ENCODE peak calls at places on chromosomes 2 and 18, in seven cellular contexts. One of them, this sample, is unnamed.

GRCh38 chr2:235219048-235219447 is 267.2 kb downstream of the SH3BP4 start:
- DNase-seq in cardiac fibroblast: no peak
- DNase-seq in A673: no peak
- DNase-seq in mesothelial cell of epicardium: no peak
- DNase-seq in uterus: no peak
- DNase-seq in fibroblast of pulmonary artery: no peak
- DNase-seq in SK-N-SH: no peak
- DNase-seq in this sample: no peak

GRCh38 chr2:226905718-226906438 is 70.0 kb downstream of the RHBDD1 start:
- DNase-seq in cardiac fibroblast: no peak
- DNase-seq in A673: no peak
- DNase-seq in mesothelial cell of epicardium: no peak
- DNase-seq in uterus: no peak
- DNase-seq in fibroblast of pulmonary artery: no peak
- DNase-seq in SK-N-SH: no peak
- DNase-seq in this sample: no peak

GRCh38 chr2:219728993-219729487 is 101.6 kb downstream of the SLC4A3 start:
- DNase-seq in cardiac fibroblast: no peak
- DNase-seq in A673: peak
- DNase-seq in mesothelial cell of epicardium: no peak
- DNase-seq in uterus: peak
- DNase-seq in fibroblast of pulmonary artery: peak
- DNase-seq in SK-N-SH: no peak
- DNase-seq in this sample: no peak

GRCh38 chr2:179802483-179802882 is 58.9 kb downstream of the ZNF385B start:
- DNase-seq in cardiac fibroblast: no peak
- DNase-seq in A673: no peak
- DNase-seq in mesothelial cell of epicardium: no peak
- DNase-seq in uterus: no peak
- DNase-seq in fibroblast of pulmonary artery: no peak
- DNase-seq in SK-N-SH: no peak
- DNase-seq in this sample: no peak

GRCh38 chr2:11505652-11506610 is 27.9 kb upstream of the GREB1 start:
- DNase-seq in cardiac fibroblast: peak
- DNase-seq in A673: no peak
- DNase-seq in mesothelial cell of epicardium: no peak
- DNase-seq in uterus: peak
- DNase-seq in fibroblast of pulmonary artery: no peak
- DNase-seq in SK-N-SH: no peak
- DNase-seq in this sample: no peak

GRCh38 chr2:235133837-235134236 is 182.0 kb downstream of the SH3BP4 start:
- DNase-seq in cardiac fibroblast: no peak
- DNase-seq in A673: no peak
- DNase-seq in mesothelial cell of epicardium: no peak
- DNase-seq in uterus: no peak
- DNase-seq in fibroblast of pulmonary artery: no peak
- DNase-seq in SK-N-SH: no peak
- DNase-seq in this sample: no peak

GRCh38 chr2:144801766-144802165 is 281.8 kb upstream of the ZEB2 start:
- DNase-seq in cardiac fibroblast: peak
- DNase-seq in A673: peak
- DNase-seq in mesothelial cell of epicardium: no peak
- DNase-seq in uterus: no peak
- DNase-seq in fibroblast of pulmonary artery: peak
- DNase-seq in SK-N-SH: no peak
- DNase-seq in this sample: no peak

GRCh38 chr2:118221952-118222594 is 133.8 kb downstream of the INSIG2 start:
- DNase-seq in cardiac fibroblast: peak
- DNase-seq in A673: peak
- DNase-seq in mesothelial cell of epicardium: no peak
- DNase-seq in uterus: peak
- DNase-seq in fibroblast of pulmonary artery: peak
- DNase-seq in SK-N-SH: peak
- DNase-seq in this sample: peak

GRCh38 chr18:45764000-45764686 is 40.2 kb downstream of the SLC14A1 start:
- DNase-seq in cardiac fibroblast: peak
- DNase-seq in A673: peak
- DNase-seq in mesothelial cell of epicardium: no peak
- DNase-seq in uterus: no peak
- DNase-seq in fibroblast of pulmonary artery: peak
- DNase-seq in SK-N-SH: no peak
- DNase-seq in this sample: no peak

GRCh38 chr2:119574864-119575263 is 30.6 kb downstream of the CFAP221 start:
- DNase-seq in cardiac fibroblast: no peak
- DNase-seq in A673: no peak
- DNase-seq in mesothelial cell of epicardium: no peak
- DNase-seq in uterus: no peak
- DNase-seq in fibroblast of pulmonary artery: no peak
- DNase-seq in SK-N-SH: no peak
- DNase-seq in this sample: no peak

GRCh38 chr18:37343542-37343851 is 222.1 kb downstream of the CELF4 start:
- DNase-seq in cardiac fibroblast: no peak
- DNase-seq in A673: no peak
- DNase-seq in mesothelial cell of epicardium: no peak
- DNase-seq in uterus: no peak
- DNase-seq in fibroblast of pulmonary artery: no peak
- DNase-seq in SK-N-SH: no peak
- DNase-seq in this sample: no peak

GRCh38 chr2:150783015-150783414 is 295.5 kb upstream of the RND3 start:
- DNase-seq in cardiac fibroblast: no peak
- DNase-seq in A673: no peak
- DNase-seq in mesothelial cell of epicardium: no peak
- DNase-seq in uterus: no peak
- DNase-seq in fibroblast of pulmonary artery: no peak
- DNase-seq in SK-N-SH: peak
- DNase-seq in this sample: no peak

GRCh38 chr2:104733544-104733943 is 120.4 kb upstream of the POU3F3 start:
- DNase-seq in cardiac fibroblast: no peak
- DNase-seq in A673: peak
- DNase-seq in mesothelial cell of epicardium: no peak
- DNase-seq in uterus: no peak
- DNase-seq in fibroblast of pulmonary artery: no peak
- DNase-seq in SK-N-SH: peak
- DNase-seq in this sample: no peak

GRCh38 chr2:173963323-173963816 is 1.8 kb downstream of the SP3 start:
- DNase-seq in cardiac fibroblast: peak
- DNase-seq in A673: peak
- DNase-seq in mesothelial cell of epicardium: no peak
- DNase-seq in uterus: peak
- DNase-seq in fibroblast of pulmonary artery: peak
- DNase-seq in SK-N-SH: no peak
- DNase-seq in this sample: peak
- TF ChIP-seq CTCF in cardiac fibroblast: peak
- TF ChIP-seq CTCF in A673: peak
- TF ChIP-seq CTCF in mesothelial cell of epicardium: peak
- TF ChIP-seq CTCF in uterus: peak
- TF ChIP-seq CTCF in fibroblast of pulmonary artery: peak
- TF ChIP-seq CTCF in SK-N-SH: peak
- TF ChIP-seq CTCF in this sample: peak

DNA sequence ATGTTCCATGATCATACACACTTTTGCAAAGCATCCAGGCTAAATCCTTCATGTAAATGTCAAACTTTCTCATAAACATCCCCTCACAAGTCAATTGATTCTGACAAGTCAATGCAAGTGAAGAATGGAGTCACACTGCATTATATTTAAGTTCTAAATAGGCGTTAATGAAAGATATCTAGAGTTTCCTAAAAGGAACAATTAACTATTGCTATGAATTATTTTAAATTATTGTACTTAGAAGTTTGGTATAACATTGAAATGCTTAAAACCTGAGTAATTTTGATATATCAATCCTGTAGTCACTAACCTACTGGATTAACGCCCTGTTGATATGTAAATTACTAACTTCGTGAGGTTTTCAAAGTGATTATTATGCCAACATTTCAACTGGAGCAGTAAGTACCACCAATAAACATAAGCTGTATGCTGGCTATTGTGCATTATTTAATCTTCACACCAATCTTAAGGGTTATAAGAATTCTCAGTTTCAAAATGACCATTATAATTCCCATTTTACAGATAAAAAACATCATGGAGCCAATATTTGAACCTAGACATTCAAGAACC is 884.3 kb downstream of the ERBB4 start:
- DNase-seq in cardiac fibroblast: no peak
- DNase-seq in A673: no peak
- DNase-seq in mesothelial cell of epicardium: no peak
- DNase-seq in uterus: no peak
- DNase-seq in fibroblast of pulmonary artery: no peak
- DNase-seq in SK-N-SH: no peak
- DNase-seq in this sample: no peak
- TF ChIP-seq CTCF in cardiac fibroblast: no peak
- TF ChIP-seq CTCF in A673: no peak
- TF ChIP-seq CTCF in mesothelial cell of epicardium: no peak
- TF ChIP-seq CTCF in uterus: no peak
- TF ChIP-seq CTCF in fibroblast of pulmonary artery: no peak
- TF ChIP-seq CTCF in SK-N-SH: no peak
- TF ChIP-seq CTCF in this sample: no peak

DNA sequence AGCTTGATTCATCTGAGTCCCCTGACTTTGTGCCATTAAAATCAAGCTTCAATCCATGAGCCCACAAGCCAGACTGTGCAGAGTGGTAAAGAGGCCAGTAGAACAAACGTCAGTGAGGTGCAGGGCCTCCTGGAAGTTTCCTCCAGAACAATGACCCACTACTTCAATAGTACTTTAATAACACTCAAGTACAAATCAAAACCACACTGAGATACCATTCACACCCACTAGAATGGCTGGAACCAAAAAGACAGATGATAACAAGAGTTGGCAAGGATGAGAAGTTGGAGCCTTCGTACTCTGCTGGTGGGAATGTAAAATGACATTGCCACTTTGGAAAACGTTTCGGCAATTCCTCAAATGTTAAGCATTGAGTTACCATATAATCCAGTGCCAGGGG is 181.1 kb downstream of the TMEM163 start:
- DNase-seq in cardiac fibroblast: no peak
- DNase-seq in A673: no peak
- DNase-seq in mesothelial cell of epicardium: no peak
- DNase-seq in uterus: no peak
- DNase-seq in fibroblast of pulmonary artery: no peak
- DNase-seq in SK-N-SH: no peak
- DNase-seq in this sample: no peak
- TF ChIP-seq CTCF in cardiac fibroblast: no peak
- TF ChIP-seq CTCF in A673: no peak
- TF ChIP-seq CTCF in mesothelial cell of epicardium: peak
- TF ChIP-seq CTCF in uterus: no peak
- TF ChIP-seq CTCF in fibroblast of pulmonary artery: no peak
- TF ChIP-seq CTCF in SK-N-SH: no peak
- TF ChIP-seq CTCF in this sample: no peak

GRCh38 chr18:52288403-52289004 is 51.5 kb upstream of the DCC start:
- DNase-seq in cardiac fibroblast: no peak
- DNase-seq in A673: peak
- DNase-seq in mesothelial cell of epicardium: no peak
- DNase-seq in uterus: no peak
- DNase-seq in fibroblast of pulmonary artery: peak
- DNase-seq in SK-N-SH: peak
- DNase-seq in this sample: peak
- TF ChIP-seq CTCF in cardiac fibroblast: no peak
- TF ChIP-seq CTCF in A673: peak
- TF ChIP-seq CTCF in mesothelial cell of epicardium: peak
- TF ChIP-seq CTCF in uterus: no peak
- TF ChIP-seq CTCF in fibroblast of pulmonary artery: peak
- TF ChIP-seq CTCF in SK-N-SH: peak
- TF ChIP-seq CTCF in this sample: peak

GRCh38 chr2:190409616-190410015 is 1.5 kb downstream of the MFSD6 start:
- DNase-seq in cardiac fibroblast: no peak
- DNase-seq in A673: no peak
- DNase-seq in mesothelial cell of epicardium: no peak
- DNase-seq in uterus: no peak
- DNase-seq in fibroblast of pulmonary artery: no peak
- DNase-seq in SK-N-SH: peak
- DNase-seq in this sample: no peak

GRCh38 chr2:190410171-190410570 is 2.0 kb downstream of the MFSD6 start:
- DNase-seq in cardiac fibroblast: no peak
- DNase-seq in A673: no peak
- DNase-seq in mesothelial cell of epicardium: no peak
- DNase-seq in uterus: no peak
- DNase-seq in fibroblast of pulmonary artery: no peak
- DNase-seq in SK-N-SH: no peak
- DNase-seq in this sample: no peak

GRCh38 chr2:190407662-190408537 is at the start of gene MFSD6:
- DNase-seq in cardiac fibroblast: no peak
- DNase-seq in A673: peak
- DNase-seq in mesothelial cell of epicardium: peak
- DNase-seq in uterus: peak
- DNase-seq in fibroblast of pulmonary artery: no peak
- DNase-seq in SK-N-SH: peak
- DNase-seq in this sample: peak

GRCh38 chr2:190407246-190407661 is 901 bp upstream of the MFSD6 start:
- DNase-seq in cardiac fibroblast: no peak
- DNase-seq in A673: peak
- DNase-seq in mesothelial cell of epicardium: no peak
- DNase-seq in uterus: no peak
- DNase-seq in fibroblast of pulmonary artery: no peak
- DNase-seq in SK-N-SH: no peak
- DNase-seq in this sample: no peak

DNA sequence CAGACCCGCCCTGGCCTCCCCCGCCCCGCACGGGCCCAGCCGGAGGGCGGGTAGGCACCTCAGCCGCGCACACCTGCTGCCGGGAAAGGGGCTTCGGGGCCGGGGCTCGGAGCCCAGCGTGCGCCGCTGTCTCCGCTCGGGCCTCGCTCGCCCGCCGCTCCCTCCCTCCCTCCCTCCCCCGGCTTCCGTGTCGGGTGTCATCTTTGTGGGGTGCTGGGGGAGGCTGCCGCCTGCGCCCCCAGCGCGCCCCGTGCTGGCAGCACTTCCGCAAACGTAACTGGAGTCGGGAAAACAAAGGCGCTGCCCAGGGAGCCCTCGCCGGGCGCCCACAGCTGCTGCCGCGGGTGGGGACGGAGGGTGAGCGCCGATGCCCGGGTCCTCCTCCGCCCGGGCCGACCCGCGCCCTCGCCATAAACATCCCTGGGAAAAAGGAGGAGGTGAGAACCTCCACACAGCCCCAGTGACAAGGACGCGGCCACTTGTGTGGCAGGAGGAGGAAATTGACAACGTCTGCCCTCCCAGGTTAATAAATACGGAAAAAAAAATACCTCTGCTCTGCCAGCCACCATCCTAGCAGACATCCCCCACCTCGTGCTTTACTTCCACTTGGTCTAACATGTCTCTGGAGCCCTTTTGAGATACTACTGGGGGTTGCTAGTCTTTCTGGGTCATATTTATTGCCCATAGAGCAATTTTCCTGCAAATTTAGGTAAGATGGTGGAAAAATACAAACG is 550 bp downstream of the MFSD6 start:
- DNase-seq in cardiac fibroblast: no peak
- DNase-seq in A673: peak
- DNase-seq in mesothelial cell of epicardium: no peak
- DNase-seq in uterus: peak
- DNase-seq in fibroblast of pulmonary artery: no peak
- DNase-seq in SK-N-SH: peak
- DNase-seq in this sample: peak
- TF ChIP-seq CTCF in cardiac fibroblast: no peak
- TF ChIP-seq CTCF in A673: no peak
- TF ChIP-seq CTCF in mesothelial cell of epicardium: no peak
- TF ChIP-seq CTCF in uterus: no peak
- TF ChIP-seq CTCF in fibroblast of pulmonary artery: no peak
- TF ChIP-seq CTCF in SK-N-SH: no peak
- TF ChIP-seq CTCF in this sample: no peak

GRCh38 chr18:52408800-52409302 is 68.9 kb downstream of the DCC start:
- DNase-seq in cardiac fibroblast: no peak
- DNase-seq in A673: no peak
- DNase-seq in mesothelial cell of epicardium: no peak
- DNase-seq in uterus: no peak
- DNase-seq in fibroblast of pulmonary artery: no peak
- DNase-seq in SK-N-SH: no peak
- DNase-seq in this sample: no peak

GRCh38 chr18:52409732-52410131 is 69.7 kb downstream of the DCC start:
- DNase-seq in cardiac fibroblast: no peak
- DNase-seq in A673: no peak
- DNase-seq in mesothelial cell of epicardium: no peak
- DNase-seq in uterus: no peak
- DNase-seq in fibroblast of pulmonary artery: no peak
- DNase-seq in SK-N-SH: no peak
- DNase-seq in this sample: no peak
- TF ChIP-seq CTCF in cardiac fibroblast: no peak
- TF ChIP-seq CTCF in A673: no peak
- TF ChIP-seq CTCF in mesothelial cell of epicardium: no peak
- TF ChIP-seq CTCF in uterus: no peak
- TF ChIP-seq CTCF in fibroblast of pulmonary artery: no peak
- TF ChIP-seq CTCF in SK-N-SH: no peak
- TF ChIP-seq CTCF in this sample: no peak